ENCODE peak calls at places on chromosomes 6 and 20, in nine cellular contexts. H is RWPE1, F is thoracic aorta, P is adipocyte, Z is iris pigment epithelial cell, R is small intestine, I is globus pallidus, K is A172, U is HEK293T. Y is an unnamed sample.

GRCh38 chr20:25279403-25279802 is 31.5 kb downstream of the PYGB start:
- DNase-seq in H (no peak), F (no peak), P (no peak), Z (peak), R (no peak), I (no peak), K (no peak), U (no peak), Y (no peak)

GRCh38 chr20:63836335-63837133 is 5.5 kb upstream of the ZBTB46 start:
- DNase-seq in H (no peak), F (no peak), P (no peak), Z (no peak), R (no peak), I (no peak), K (no peak), U (no peak), Y (no peak)

GRCh38 chr6:36838896-36839818 is at the start of gene CPNE5:
- DNase-seq in H (no peak), F (no peak), P (peak), Z (no peak), R (no peak), I (no peak), K (no peak), U (no peak), Y (no peak)

GRCh38 chr6:96465321-96465903 is 56.2 kb upstream of the UFL1 start:
- DNase-seq in H (no peak), F (no peak), P (no peak), Z (no peak), R (no peak), I (no peak), K (no peak), U (no peak), Y (no peak)

GRCh38 chr20:40922865-40923264 is 105.8 kb upstream of the TOP1 start:
- DNase-seq in H (no peak), F (no peak), P (no peak), Z (no peak), R (no peak), I (no peak), K (no peak), U (no peak), Y (no peak)

GRCh38 chr6:142356271-142356938 is 54.6 kb downstream of the ADGRG6 start:
- DNase-seq in H (no peak), F (no peak), P (peak), Z (peak), R (no peak), I (no peak), K (no peak), U (no peak), Y (no peak)

GRCh38 chr20:38812915-38813573 is 7.5 kb downstream of the PPP1R16B start:
- DNase-seq in H (no peak), F (no peak), P (no peak), Z (no peak), R (no peak), I (no peak), K (no peak), U (no peak), Y (no peak)

GRCh38 chr6:124941259-124941658 is 21.0 kb upstream of the RNF217 start:
- DNase-seq in H (no peak), F (no peak), P (no peak), Z (no peak), R (no peak), I (no peak), K (no peak), U (no peak), Y (no peak)

GRCh38 chr20:36084356-36084755 is 70.2 kb upstream of the EPB41L1 start:
- DNase-seq in H (no peak), F (no peak), P (no peak), Z (no peak), R (no peak), I (no peak), K (no peak), U (no peak), Y (no peak)